ENCODE peak calls at places on chromosomes 2 and 18, in six cellular contexts. One of them, this sample, is unnamed. For H3K36me3, the result is how much of the 10 kb centered on the place peaks cover.

GRCh38 chr2:232522014-232522854 is 2.0 kb downstream of the PRSS56 start:
- DNase-seq in bronchial epithelial cell: no peak
- DNase-seq in RWPE2: no peak
- DNase-seq in CD8-positive, alpha-beta T cell: peak
- DNase-seq in MM.1S: peak
- DNase-seq in brain microvascular endothelial cell: no peak
- DNase-seq in this sample: peak

GRCh38 chr18:13605901-13606300 is 120.5 kb downstream of the FAM210A start:
- DNase-seq in bronchial epithelial cell: no peak
- DNase-seq in RWPE2: no peak
- DNase-seq in CD8-positive, alpha-beta T cell: peak
- DNase-seq in MM.1S: no peak
- DNase-seq in brain microvascular endothelial cell: no peak
- DNase-seq in this sample: no peak

GRCh38 chr2:39865751-39866150 is 86.7 kb upstream of the THUMPD2 start:
- DNase-seq in bronchial epithelial cell: no peak
- DNase-seq in RWPE2: no peak
- DNase-seq in CD8-positive, alpha-beta T cell: no peak
- DNase-seq in MM.1S: no peak
- DNase-seq in brain microvascular endothelial cell: no peak
- DNase-seq in this sample: no peak

GRCh38 chr2:6495466-6495865 is 370.2 kb downstream of the CMPK2 start:
- DNase-seq in bronchial epithelial cell: no peak
- DNase-seq in RWPE2: no peak
- DNase-seq in CD8-positive, alpha-beta T cell: no peak
- DNase-seq in MM.1S: no peak
- DNase-seq in brain microvascular endothelial cell: no peak
- DNase-seq in this sample: no peak

GRCh38 chr2:34423301-34423700 is 824.2 kb upstream of the FAM98A start:
- DNase-seq in bronchial epithelial cell: no peak
- DNase-seq in RWPE2: no peak
- DNase-seq in CD8-positive, alpha-beta T cell: no peak
- DNase-seq in MM.1S: no peak
- DNase-seq in brain microvascular endothelial cell: no peak
- DNase-seq in this sample: no peak

GRCh38 chr18:9475643-9476580 is 599 bp downstream of the RALBP1 start:
- DNase-seq in bronchial epithelial cell: peak
- DNase-seq in RWPE2: peak
- DNase-seq in CD8-positive, alpha-beta T cell: no peak
- DNase-seq in MM.1S: peak
- DNase-seq in brain microvascular endothelial cell: peak
- DNase-seq in this sample: no peak

GRCh38 chr2:207561386-207562080 is 31.8 kb downstream of the CREB1 start:
- DNase-seq in bronchial epithelial cell: no peak
- DNase-seq in RWPE2: no peak
- DNase-seq in CD8-positive, alpha-beta T cell: no peak
- DNase-seq in MM.1S: no peak
- DNase-seq in brain microvascular endothelial cell: no peak
- DNase-seq in this sample: no peak

GRCh38 chr2:15177103-15177502 is 384.0 kb downstream of the NBAS start:
- DNase-seq in bronchial epithelial cell: peak
- DNase-seq in RWPE2: no peak
- DNase-seq in CD8-positive, alpha-beta T cell: peak
- DNase-seq in MM.1S: no peak
- DNase-seq in brain microvascular endothelial cell: peak
- DNase-seq in this sample: no peak

GRCh38 chr18:29457316-29457715 is 1280.4 kb upstream of the CDH2 start:
- DNase-seq in bronchial epithelial cell: peak
- DNase-seq in RWPE2: no peak
- DNase-seq in CD8-positive, alpha-beta T cell: no peak
- DNase-seq in MM.1S: no peak
- DNase-seq in brain microvascular endothelial cell: no peak
- DNase-seq in this sample: no peak

GRCh38 chr18:33755918-33756590 is 178.0 kb downstream of the ASXL3 start:
- DNase-seq in bronchial epithelial cell: peak
- DNase-seq in RWPE2: peak
- DNase-seq in CD8-positive, alpha-beta T cell: no peak
- DNase-seq in MM.1S: no peak
- DNase-seq in brain microvascular endothelial cell: peak
- DNase-seq in this sample: no peak

GRCh38 chr18:57559311-57559710 is 27.2 kb downstream of the FECH start:
- DNase-seq in bronchial epithelial cell: no peak
- DNase-seq in RWPE2: no peak
- DNase-seq in CD8-positive, alpha-beta T cell: no peak
- DNase-seq in MM.1S: no peak
- DNase-seq in brain microvascular endothelial cell: no peak
- DNase-seq in this sample: no peak

GRCh38 chr2:159946326-159946992 is 116.0 kb downstream of the PLA2R1 start:
- DNase-seq in bronchial epithelial cell: peak
- DNase-seq in RWPE2: no peak
- DNase-seq in CD8-positive, alpha-beta T cell: no peak
- DNase-seq in MM.1S: no peak
- DNase-seq in brain microvascular endothelial cell: peak
- DNase-seq in this sample: no peak

GRCh38 chr2:213227458-213227857 is 56.8 kb upstream of the SPAG16 start:
- DNase-seq in bronchial epithelial cell: peak
- DNase-seq in RWPE2: no peak
- DNase-seq in CD8-positive, alpha-beta T cell: no peak
- DNase-seq in MM.1S: peak
- DNase-seq in brain microvascular endothelial cell: no peak
- DNase-seq in this sample: no peak

GRCh38 chr2:240590681-240591111 is 4.2 kb downstream of the CAPN10 start:
- DNase-seq in bronchial epithelial cell: no peak
- DNase-seq in RWPE2: peak
- DNase-seq in CD8-positive, alpha-beta T cell: no peak
- DNase-seq in MM.1S: no peak
- DNase-seq in brain microvascular endothelial cell: no peak
- DNase-seq in this sample: no peak

GRCh38 chr2:64328415-64328722 is 125.6 kb upstream of the LGALSL start:
- DNase-seq in bronchial epithelial cell: no peak
- DNase-seq in RWPE2: no peak
- DNase-seq in CD8-positive, alpha-beta T cell: no peak
- DNase-seq in MM.1S: no peak
- DNase-seq in brain microvascular endothelial cell: no peak
- DNase-seq in this sample: no peak

GRCh38 chr2:62529758-62530157 is 23.8 kb upstream of the TMEM17 start:
- DNase-seq in bronchial epithelial cell: no peak
- DNase-seq in RWPE2: no peak
- DNase-seq in CD8-positive, alpha-beta T cell: no peak
- DNase-seq in MM.1S: no peak
- DNase-seq in brain microvascular endothelial cell: no peak
- DNase-seq in this sample: no peak

GRCh38 chr2:35538796-35539195 is 816.8 kb upstream of the CRIM1 start:
- DNase-seq in bronchial epithelial cell: peak
- DNase-seq in RWPE2: no peak
- DNase-seq in CD8-positive, alpha-beta T cell: no peak
- DNase-seq in MM.1S: no peak
- DNase-seq in brain microvascular endothelial cell: no peak
- DNase-seq in this sample: no peak

GRCh38 chr2:69741281-69742169 is at the start of gene ANXA4:
- DNase-seq in bronchial epithelial cell: peak
- DNase-seq in RWPE2: peak
- DNase-seq in CD8-positive, alpha-beta T cell: peak
- DNase-seq in MM.1S: peak
- DNase-seq in brain microvascular endothelial cell: peak
- DNase-seq in this sample: peak

GRCh38 chr2:231937057-231937456 is 10.9 kb upstream of the NPPC start:
- DNase-seq in bronchial epithelial cell: no peak
- DNase-seq in RWPE2: no peak
- DNase-seq in CD8-positive, alpha-beta T cell: no peak
- DNase-seq in MM.1S: no peak
- DNase-seq in brain microvascular endothelial cell: no peak
- DNase-seq in this sample: no peak

GRCh38 chr2:59922450-59922849 is 631.0 kb downstream of the BCL11A start:
- DNase-seq in bronchial epithelial cell: no peak
- DNase-seq in RWPE2: no peak
- DNase-seq in CD8-positive, alpha-beta T cell: no peak
- DNase-seq in MM.1S: no peak
- DNase-seq in brain microvascular endothelial cell: no peak
- DNase-seq in this sample: no peak

GRCh38 chr2:20562540-20563225 is 88.2 kb downstream of the HS1BP3 start:
- DNase-seq in bronchial epithelial cell: no peak
- DNase-seq in RWPE2: no peak
- DNase-seq in CD8-positive, alpha-beta T cell: no peak
- DNase-seq in MM.1S: no peak
- DNase-seq in brain microvascular endothelial cell: no peak
- DNase-seq in this sample: peak

GRCh38 chr2:132583666-132584360 is 86.2 kb downstream of the LYPD1 start:
- DNase-seq in bronchial epithelial cell: no peak
- DNase-seq in RWPE2: no peak
- DNase-seq in CD8-positive, alpha-beta T cell: no peak
- DNase-seq in MM.1S: no peak
- DNase-seq in brain microvascular endothelial cell: no peak
- DNase-seq in this sample: no peak

GRCh38 chr2:234488913-234489451 is 7.9 kb downstream of the ARL4C start:
- DNase-seq in bronchial epithelial cell: no peak
- DNase-seq in RWPE2: no peak
- DNase-seq in CD8-positive, alpha-beta T cell: peak
- DNase-seq in MM.1S: peak
- DNase-seq in brain microvascular endothelial cell: no peak
- DNase-seq in this sample: no peak

DNA sequence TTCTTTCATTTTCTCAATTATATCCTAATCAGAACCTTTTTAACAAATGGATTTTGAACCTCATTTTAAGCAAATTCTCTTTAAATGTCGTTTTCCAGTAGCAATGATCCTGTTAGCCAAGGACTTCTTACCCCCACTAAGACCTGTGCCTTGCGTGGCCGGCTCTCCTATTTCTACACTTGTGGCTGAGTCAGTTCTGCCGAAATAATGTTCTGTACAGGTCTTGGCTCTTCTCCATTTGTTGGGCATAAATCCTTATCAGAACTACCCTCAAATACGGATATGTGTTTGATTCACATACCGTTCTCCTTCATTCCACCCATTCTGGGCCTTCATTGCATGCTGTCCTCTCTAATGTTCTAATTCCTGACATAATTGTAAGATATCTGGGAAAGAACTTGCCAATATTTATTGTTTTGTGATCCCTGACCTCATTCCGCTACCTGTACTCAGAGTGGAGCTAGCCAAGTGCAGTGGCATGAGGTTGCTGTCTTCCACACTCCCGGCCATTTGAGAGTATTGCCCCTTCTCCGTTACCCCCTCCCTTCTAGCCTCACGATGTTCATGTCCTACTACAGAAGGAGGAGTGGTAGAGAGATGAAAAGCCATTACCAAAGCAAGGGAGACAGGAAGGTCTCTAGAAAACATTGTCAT is 78.7 kb downstream of the MYOM1 start:
- DNase-seq in bronchial epithelial cell: no peak
- DNase-seq in RWPE2: no peak
- DNase-seq in CD8-positive, alpha-beta T cell: no peak
- DNase-seq in MM.1S: no peak
- DNase-seq in brain microvascular endothelial cell: no peak
- DNase-seq in this sample: no peak
- H3K4me3 ChIP-seq in bronchial epithelial cell: no peak
- H3K4me3 ChIP-seq in RWPE2: no peak
- H3K4me3 ChIP-seq in CD8-positive, alpha-beta T cell: no peak
- H3K4me3 ChIP-seq in MM.1S: no peak
- H3K4me3 ChIP-seq in brain microvascular endothelial cell: no peak
- H3K4me3 ChIP-seq in this sample: no peak

DNA sequence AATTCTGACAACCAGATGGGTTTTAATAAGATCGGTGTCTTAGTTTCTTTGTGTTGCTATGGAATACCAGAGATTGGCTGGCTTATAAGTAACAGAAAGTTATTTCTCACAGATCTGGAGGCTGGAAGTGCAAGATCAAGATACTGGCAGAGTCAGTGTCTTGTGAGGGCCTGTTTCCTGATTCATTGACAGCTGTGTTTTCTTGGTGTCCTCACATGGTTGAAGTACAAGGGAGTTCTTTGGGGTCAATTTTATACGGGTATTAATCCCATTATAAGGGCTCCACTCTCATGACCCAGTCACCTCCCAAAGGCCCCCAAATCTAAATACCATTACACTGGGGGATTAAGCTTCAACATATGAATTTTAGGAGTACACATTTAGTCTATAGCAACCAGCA is 421.1 kb downstream of the LRP1B start:
- DNase-seq in bronchial epithelial cell: no peak
- DNase-seq in RWPE2: no peak
- DNase-seq in CD8-positive, alpha-beta T cell: no peak
- DNase-seq in MM.1S: no peak
- DNase-seq in brain microvascular endothelial cell: no peak
- DNase-seq in this sample: no peak
- H3K36me3 ChIP-seq in bronchial epithelial cell: under half
- H3K36me3 ChIP-seq in RWPE2: under half
- H3K36me3 ChIP-seq in CD8-positive, alpha-beta T cell: under half
- H3K36me3 ChIP-seq in MM.1S: under half
- H3K36me3 ChIP-seq in brain microvascular endothelial cell: under half
- H3K36me3 ChIP-seq in this sample: under half

GRCh38 chr18:55863876-55864275 is 275.9 kb upstream of the TCF4 start:
- DNase-seq in bronchial epithelial cell: no peak
- DNase-seq in RWPE2: no peak
- DNase-seq in CD8-positive, alpha-beta T cell: no peak
- DNase-seq in MM.1S: no peak
- DNase-seq in brain microvascular endothelial cell: no peak
- DNase-seq in this sample: no peak
- H3K4me3 ChIP-seq in bronchial epithelial cell: no peak
- H3K4me3 ChIP-seq in RWPE2: no peak
- H3K4me3 ChIP-seq in CD8-positive, alpha-beta T cell: no peak
- H3K4me3 ChIP-seq in MM.1S: no peak
- H3K4me3 ChIP-seq in brain microvascular endothelial cell: no peak
- H3K4me3 ChIP-seq in this sample: no peak

GRCh38 chr2:100395532-100396350 is 21.7 kb downstream of the CHST10 start:
- DNase-seq in bronchial epithelial cell: no peak
- DNase-seq in RWPE2: no peak
- DNase-seq in CD8-positive, alpha-beta T cell: peak
- DNase-seq in MM.1S: no peak
- DNase-seq in brain microvascular endothelial cell: no peak
- DNase-seq in this sample: peak

GRCh38 chr2:100399714-100400113 is 17.8 kb downstream of the CHST10 start:
- DNase-seq in bronchial epithelial cell: no peak
- DNase-seq in RWPE2: no peak
- DNase-seq in CD8-positive, alpha-beta T cell: no peak
- DNase-seq in MM.1S: no peak
- DNase-seq in brain microvascular endothelial cell: no peak
- DNase-seq in this sample: no peak

GRCh38 chr2:100397117-100397860 is 20.2 kb downstream of the CHST10 start:
- DNase-seq in bronchial epithelial cell: peak
- DNase-seq in RWPE2: no peak
- DNase-seq in CD8-positive, alpha-beta T cell: no peak
- DNase-seq in MM.1S: no peak
- DNase-seq in brain microvascular endothelial cell: no peak
- DNase-seq in this sample: peak

GRCh38 chr2:100396483-100396882 is 21.0 kb downstream of the CHST10 start:
- DNase-seq in bronchial epithelial cell: no peak
- DNase-seq in RWPE2: no peak
- DNase-seq in CD8-positive, alpha-beta T cell: peak
- DNase-seq in MM.1S: no peak
- DNase-seq in brain microvascular endothelial cell: no peak
- DNase-seq in this sample: peak

DNA sequence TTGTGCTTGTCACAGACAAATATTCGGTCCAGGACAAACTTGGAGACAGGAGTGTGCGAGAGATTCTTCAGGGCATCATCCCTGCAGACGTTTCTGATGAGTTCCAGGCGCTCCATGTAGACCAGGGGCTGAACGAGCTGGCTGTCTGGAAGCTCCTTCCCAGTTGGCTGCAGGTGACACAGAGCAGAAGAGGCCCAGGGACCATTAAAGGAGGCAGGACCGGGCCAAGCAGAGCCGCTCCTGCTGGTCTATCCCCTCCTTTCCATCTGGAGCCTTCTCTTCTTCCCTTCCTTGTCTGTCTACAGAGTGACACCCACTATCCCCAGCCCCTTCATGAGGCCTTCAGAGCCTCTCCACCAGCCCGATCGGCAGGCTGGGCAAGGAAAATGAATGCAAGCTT is 19.5 kb downstream of the CHST10 start:
- DNase-seq in bronchial epithelial cell: no peak
- DNase-seq in RWPE2: no peak
- DNase-seq in CD8-positive, alpha-beta T cell: no peak
- DNase-seq in MM.1S: no peak
- DNase-seq in brain microvascular endothelial cell: no peak
- DNase-seq in this sample: peak
- H3K36me3 ChIP-seq in bronchial epithelial cell: under half
- H3K36me3 ChIP-seq in RWPE2: under half
- H3K36me3 ChIP-seq in CD8-positive, alpha-beta T cell: under half
- H3K36me3 ChIP-seq in MM.1S: under half
- H3K36me3 ChIP-seq in brain microvascular endothelial cell: under half
- H3K36me3 ChIP-seq in this sample: under half